ENCODE peak calls at places on chromosomes 3 and 15, in four cellular contexts. J, E, Y and Z are unnamed samples.

GRCh38 chr3:98734737-98735136 is 28.4 kb upstream of the ST3GAL6 start:
- DNase-seq in J (no peak), E (no peak), Y (no peak), Z (peak)

GRCh38 chr15:67005294-67005996 is 60.0 kb upstream of the SMAD3 start:
- DNase-seq in Y (no peak), E (no peak), J (no peak), Z (no peak)

GRCh38 chr15:88636039-88636438 is 2.8 kb upstream of the ISG20 start:
- DNase-seq in Y (no peak), J (no peak), E (peak), Z (no peak)

GRCh38 chr15:82105458-82106205 is 59.8 kb upstream of the MEX3B start:
- DNase-seq in E (peak), J (peak), Y (no peak), Z (no peak)

GRCh38 chr3:23206371-23206770 is 3.2 kb downstream of the UBE2E2 start:
- DNase-seq in J (no peak), Y (no peak), E (no peak), Z (no peak)

GRCh38 chr3:33441322-33441976 is 1.2 kb upstream of the UBP1 start:
- DNase-seq in J (no peak), Y (no peak), E (no peak), Z (no peak)

GRCh38 chr3:86708908-86709307 is 282.0 kb downstream of the VGLL3 start:
- DNase-seq in Y (no peak), E (no peak), J (no peak), Z (no peak)

GRCh38 chr15:78672285-78673003 is 31.4 kb upstream of the CHRNB4 start:
- DNase-seq in E (no peak), J (no peak), Y (no peak), Z (no peak)

GRCh38 chr3:124532071-124532470 is 198.2 kb upstream of the UMPS start:
- DNase-seq in E (no peak), J (no peak), Y (no peak), Z (no peak)

GRCh38 chr15:54585063-54585462 is 606.8 kb downstream of the UNC13C start:
- DNase-seq in J (no peak), Y (no peak), E (no peak), Z (no peak)

GRCh38 chr15:33311312-33311971 is 675 bp downstream of the RYR3 start:
- DNase-seq in Y (no peak), E (no peak), J (no peak), Z (no peak)

GRCh38 chr15:43510230-43511011 is 7.0 kb upstream of the MAP1A start:
- DNase-seq in J (peak), Y (peak), E (peak), Z (peak)

GRCh38 chr3:172129868-172130751 is 90.7 kb downstream of the FNDC3B start:
- DNase-seq in E (peak), J (no peak), Y (no peak), Z (peak)

GRCh38 chr3:182384182-182384581 is 409.1 kb upstream of the ATP11B start:
- DNase-seq in E (no peak), Y (no peak), J (no peak), Z (no peak)

GRCh38 chr15:85482896-85483295 is 102.5 kb downstream of the AKAP13 start:
- DNase-seq in E (no peak), Y (no peak), J (no peak), Z (no peak)

GRCh38 chr3:182979719-182980191 is 583 bp downstream of the DCUN1D1 start:
- DNase-seq in E (peak), Y (peak), J (peak), Z (no peak)